ENCODE peak calls at places on chromosome 4, in five cellular contexts. E is upper lobe of left lung, R is heart right ventricle, H is coronary artery, G is H1. W is an unnamed sample.

GRCh38 chr4:119692001-119692400 is 63.4 kb upstream of the PDE5A start:
- DNase-seq in E (no peak), R (no peak), H (no peak), G (no peak), W (no peak)

GRCh38 chr4:88697113-88697512 is 516 bp downstream of the NAP1L5 start:
- DNase-seq in E (no peak), R (no peak), H (no peak), G (no peak), W (no peak)

GRCh38 chr4:26558166-26558895 is 25.6 kb upstream of the TBC1D19 start:
- DNase-seq in E (no peak), R (no peak), H (no peak), G (no peak), W (no peak)

GRCh38 chr4:48792348-48793006 is 12.4 kb upstream of the FRYL start:
- DNase-seq in E (no peak), R (no peak), H (no peak), G (no peak), W (no peak)

GRCh38 chr4:139020384-139020783 is 4.8 kb downstream of the NOCT start:
- DNase-seq in E (no peak), R (no peak), H (no peak), G (peak), W (peak)

GRCh38 chr4:179836179-179837075 is 2394.2 kb upstream of the AGA start:
- DNase-seq in E (no peak), R (no peak), H (no peak), G (no peak), W (no peak)

GRCh38 chr4:44848466-44848865 is 122.1 kb upstream of the GNPDA2 start:
- DNase-seq in E (no peak), R (no peak), H (no peak), G (no peak), W (no peak)

GRCh38 chr4:71148545-71148944 is 155.1 kb downstream of the DCK start:
- DNase-seq in E (no peak), R (no peak), H (no peak), G (no peak), W (no peak)

GRCh38 chr4:127555106-127555505 is 77.7 kb upstream of the INTU start:
- DNase-seq in E (no peak), R (no peak), H (no peak), G (no peak), W (no peak)

GRCh38 chr4:14237911-14238310 is 610.4 kb upstream of the BOD1L1 start:
- DNase-seq in E (no peak), R (no peak), H (no peak), G (no peak), W (no peak)

GRCh38 chr4:129223955-129224354 is 128.0 kb downstream of the C4orf33 start:
- DNase-seq in E (no peak), R (no peak), H (no peak), G (no peak), W (no peak)

GRCh38 chr4:119493419-119493818 is 135.2 kb downstream of the PDE5A start:
- DNase-seq in E (no peak), R (no peak), H (no peak), G (no peak), W (no peak)

GRCh38 chr4:115234405-115235093 is 121.1 kb upstream of the NDST4 start:
- DNase-seq in E (no peak), R (no peak), H (no peak), G (no peak), W (no peak)

GRCh38 chr4:103011378-103012025 is 8.0 kb downstream of the SLC9B1 start:
- DNase-seq in E (peak), R (no peak), H (no peak), G (no peak), W (no peak)

GRCh38 chr4:153555730-153556440 is 89.7 kb downstream of the TMEM131L start:
- DNase-seq in E (no peak), R (peak), H (peak), G (no peak), W (no peak)

GRCh38 chr4:141609243-141609642 is 27.1 kb upstream of the IL15 start:
- DNase-seq in E (peak), R (no peak), H (no peak), G (no peak), W (no peak)

GRCh38 chr4:103365285-103365684 is 167.1 kb upstream of the CENPE start:
- DNase-seq in E (no peak), R (no peak), H (no peak), G (no peak), W (no peak)

GRCh38 chr4:44583393-44583792 is 68.0 kb downstream of the YIPF7 start:
- DNase-seq in E (no peak), R (no peak), H (no peak), G (no peak), W (peak)

GRCh38 chr4:159383569-159383934 is 280.7 kb downstream of the RAPGEF2 start:
- DNase-seq in E (no peak), R (no peak), H (no peak), G (peak), W (peak)

GRCh38 chr4:119020158-119020557 is 115.5 kb upstream of the MYOZ2 start:
- DNase-seq in E (no peak), R (no peak), H (no peak), G (no peak), W (no peak)

GRCh38 chr4:160129439-160129838 is 1026.6 kb downstream of the RAPGEF2 start:
- DNase-seq in E (no peak), R (no peak), H (no peak), G (no peak), W (no peak)

GRCh38 chr4:104447346-104447745 is 47.3 kb downstream of the CXXC4 start:
- DNase-seq in E (no peak), R (no peak), H (no peak), G (no peak), W (no peak)

GRCh38 chr4:121822047-121822446 is 1.6 kb downstream of the CCNA2 start:
- DNase-seq in E (no peak), R (no peak), H (no peak), G (no peak), W (no peak)
- H3K4me3 ChIP-seq in E (no peak), R (peak), H (no peak), G (peak), W (no peak)

DNA sequence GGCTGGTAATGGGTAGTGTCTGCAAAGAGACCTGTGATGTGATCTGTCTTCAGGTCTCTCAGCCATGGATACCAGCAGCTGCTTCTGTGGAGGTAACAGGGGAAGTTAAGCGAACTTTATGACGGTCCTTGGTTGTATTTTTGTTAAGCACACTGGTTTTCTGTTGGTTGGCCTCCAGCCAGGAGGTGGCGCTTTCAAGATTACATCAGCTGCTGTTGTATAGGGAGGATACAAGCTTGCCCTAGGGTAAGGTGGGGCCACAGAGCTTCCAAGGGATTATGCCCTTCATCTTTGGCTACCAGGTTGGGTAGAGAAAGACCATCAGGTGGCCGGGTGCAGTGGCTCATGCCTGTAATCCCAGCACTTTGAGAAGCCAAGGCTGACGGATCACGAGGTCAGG is 834.2 kb upstream of the GALNTL6 start:
- DNase-seq in E (no peak), R (no peak), H (no peak), G (no peak), W (no peak)
- H3K27ac ChIP-seq in E (no peak), R (no peak), H (no peak), G (no peak), W (no peak)

GRCh38 chr4:42359686-42360085 is 37.6 kb upstream of the SHISA3 start:
- DNase-seq in E (no peak), R (no peak), H (no peak), G (no peak), W (no peak)
- H3K4me3 ChIP-seq in E (peak), R (peak), H (peak), G (no peak), W (no peak)

DNA sequence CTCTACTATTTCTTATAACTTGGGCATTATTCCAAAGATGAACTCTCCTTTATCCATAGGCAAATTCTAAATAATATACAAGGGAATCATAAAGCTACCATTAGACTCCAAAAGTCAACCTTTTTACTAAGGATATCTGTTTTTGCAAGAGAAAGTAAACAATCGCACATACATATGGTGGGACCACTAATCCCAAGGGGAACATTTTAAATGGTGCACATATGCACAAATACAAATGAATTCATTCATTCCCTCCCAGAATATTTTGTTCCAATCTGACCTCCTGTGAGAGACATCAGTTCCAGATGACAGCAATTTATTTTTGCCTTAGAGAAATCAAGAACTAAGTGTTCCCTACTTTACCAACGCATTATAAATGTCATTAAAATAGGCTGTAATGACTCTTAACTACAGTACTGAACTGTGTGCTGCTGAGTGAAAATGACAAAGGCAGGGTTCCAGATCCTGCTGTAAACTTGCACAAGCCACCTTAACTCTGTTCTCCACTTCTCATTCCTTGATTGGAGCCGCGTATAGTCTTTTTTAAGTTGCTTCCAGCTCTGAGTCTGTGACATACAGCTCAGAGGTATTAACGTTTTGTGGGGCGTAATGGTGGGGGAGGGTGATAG is 2.0 kb downstream of the DHX15 start:
- DNase-seq in E (no peak), R (no peak), H (no peak), G (no peak), W (no peak)
- H3K27ac ChIP-seq in E (peak), R (peak), H (no peak), G (no peak), W (no peak)

DNA sequence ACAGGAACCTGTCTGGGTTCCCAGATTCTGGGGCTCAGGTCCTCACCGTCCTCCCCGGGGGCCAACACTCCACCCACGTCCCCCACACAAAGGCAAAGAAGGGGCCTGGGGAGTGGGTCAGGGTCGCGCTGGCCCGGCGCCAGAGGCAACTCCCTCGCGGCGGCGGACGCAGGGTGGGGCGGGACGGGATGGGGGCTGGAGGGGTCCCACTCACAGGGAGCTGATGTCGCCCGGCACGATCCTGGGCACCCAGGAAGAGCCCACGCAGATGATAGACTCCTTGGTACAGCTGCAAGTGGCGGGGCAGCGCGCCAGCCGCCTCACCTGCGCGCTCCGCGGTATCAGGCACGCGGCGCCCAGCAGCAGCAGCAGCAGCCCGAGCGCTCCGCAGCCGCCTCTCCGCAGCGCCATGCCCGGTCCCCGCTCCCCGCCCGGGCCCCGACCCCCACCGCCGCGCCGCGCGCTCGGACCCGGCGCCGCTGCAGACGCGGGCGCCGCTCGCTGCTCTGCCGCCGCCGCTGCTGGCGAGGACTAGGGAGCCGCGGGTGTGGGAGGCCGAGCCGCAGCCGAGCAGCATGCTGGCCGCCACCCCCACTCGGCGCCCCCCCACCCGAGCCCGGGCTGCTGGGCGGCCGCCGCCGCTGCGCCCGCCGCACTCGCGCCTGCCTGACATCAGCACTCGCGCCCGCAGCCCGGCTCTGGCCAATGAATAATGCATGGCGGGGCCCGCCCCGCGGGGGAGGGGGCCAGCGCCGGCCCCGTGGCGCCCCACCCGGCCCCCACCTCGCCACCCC is at the start of gene LGI2:
- DNase-seq in E (peak), R (peak), H (no peak), G (no peak), W (no peak)
- H3K4me3 ChIP-seq in E (peak), R (peak), H (peak), G (peak), W (peak)

GRCh38 chr4:2797188-2797544 is 4.3 kb downstream of the SH3BP2 start:
- DNase-seq in E (no peak), R (no peak), H (no peak), G (no peak), W (no peak)
- H3K27ac ChIP-seq in E (peak), R (peak), H (peak), G (no peak), W (no peak)

GRCh38 chr4:125975861-125976397 is 661.2 kb downstream of the FAT4 start:
- DNase-seq in E (no peak), R (no peak), H (no peak), G (no peak), W (no peak)
- H3K4me3 ChIP-seq in E (no peak), R (no peak), H (no peak), G (no peak), W (no peak)